ENCODE peak calls at places on chromosomes 1 and 21, in five cellular contexts. One of them, this sample, is unnamed.

GRCh38 chr1:205228052-205228451 is 306 bp downstream of the TMCC2 start:
- DNase-seq in GDM1: no peak
- DNase-seq in pancreas: peak; percentile 63
- DNase-seq in GM18507: no peak
- DNase-seq in esophagus squamous epithelium: no peak
- DNase-seq in this sample: no peak

GRCh38 chr21:21750124-21750825 is 752.1 kb downstream of the NCAM2 start:
- DNase-seq in GDM1: no peak
- DNase-seq in pancreas: no peak
- DNase-seq in GM18507: no peak
- DNase-seq in esophagus squamous epithelium: no peak
- DNase-seq in this sample: no peak

GRCh38 chr1:208231929-208232360 is 12.2 kb downstream of the PLXNA2 start:
- DNase-seq in GDM1: no peak
- DNase-seq in pancreas: no peak
- DNase-seq in GM18507: no peak
- DNase-seq in esophagus squamous epithelium: no peak
- DNase-seq in this sample: no peak

GRCh38 chr1:151565500-151566189 is 25.5 kb downstream of the TUFT1 start:
- DNase-seq in GDM1: no peak
- DNase-seq in pancreas: no peak
- DNase-seq in GM18507: no peak
- DNase-seq in esophagus squamous epithelium: no peak
- DNase-seq in this sample: no peak

GRCh38 chr21:31570824-31571425 is 88.6 kb upstream of the SOD1 start:
- DNase-seq in GDM1: no peak
- DNase-seq in pancreas: no peak
- DNase-seq in GM18507: no peak
- DNase-seq in esophagus squamous epithelium: no peak
- DNase-seq in this sample: no peak

GRCh38 chr1:3091334-3091733 is 22.3 kb downstream of the PRDM16 start:
- DNase-seq in GDM1: no peak
- DNase-seq in pancreas: no peak
- DNase-seq in GM18507: no peak
- DNase-seq in esophagus squamous epithelium: no peak
- DNase-seq in this sample: no peak

GRCh38 chr1:67298762-67299161 is 8.9 kb upstream of the IL12RB2 start:
- DNase-seq in GDM1: no peak
- DNase-seq in pancreas: no peak
- DNase-seq in GM18507: no peak
- DNase-seq in esophagus squamous epithelium: no peak
- DNase-seq in this sample: no peak

GRCh38 chr1:11797525-11798216 is 8.1 kb downstream of the MTHFR start:
- DNase-seq in GDM1: no peak
- DNase-seq in pancreas: peak; percentile 35
- DNase-seq in GM18507: no peak
- DNase-seq in esophagus squamous epithelium: no peak
- DNase-seq in this sample: no peak

This sample was measured in GM12891.